ENCODE peak calls at places on chromosomes 13 and 19, in eight cellular contexts. V is NCI-H2081; B is activated T-cell treated with anti-CD3 and anti-CD28 coated beads for 1 hour; C is activated CD4-positive, alpha-beta T cell treated with anti-CD3 and anti-CD28 coated beads for 4 hours; X is germinal center; J is NCI-H2171 treated with DMSO at 0.1 percent for 48 hours; Y is foreskin fibroblast; S is posterior cingulate gyrus. D is an unnamed sample.

GRCh38 chr13:69793803-69794453 is 313.7 kb upstream of the ATXN8OS start:
- DNase-seq in X (no peak), V (no peak), S (no peak), Y (no peak), J (no peak), C (no peak), B (no peak), D (no peak)

GRCh38 chr13:113558461-113558860 is 26.1 kb upstream of the TFDP1 start:
- DNase-seq in X (no peak), S (no peak), V (no peak), J (no peak), C (no peak), B (no peak), Y (no peak), D (no peak)

GRCh38 chr19:47036233-47036651 is 12.2 kb downstream of the TMEM160 start:
- DNase-seq in C (no peak), J (peak; percentile 80), V (peak; percentile 18), Y (peak; percentile 14), X (no peak), S (no peak), B (no peak), D (no peak)

GRCh38 chr19:40603071-40603718 is 2.0 kb downstream of the LTBP4 start:
- DNase-seq in Y (no peak), J (peak; percentile 46), C (no peak), V (no peak), S (no peak), X (no peak), B (no peak), D (no peak)

GRCh38 chr13:104314926-104315535 is 1248.8 kb upstream of the SLC10A2 start:
- DNase-seq in V (no peak), J (no peak), X (no peak), C (no peak), Y (peak; percentile 0), S (no peak), B (no peak), D (no peak)

GRCh38 chr19:53908106-53908932 is 759 bp upstream of the CACNG7 start:
- DNase-seq in X (peak; percentile 65), Y (peak; percentile 51), C (peak; percentile 35), V (no peak), S (peak; percentile 91), B (peak; percentile 21), J (peak; percentile 6), D (peak; percentile 81)

GRCh38 chr13:109704771-109705628 is 81.4 kb downstream of the IRS2 start:
- DNase-seq in V (peak; percentile 29), S (no peak), Y (no peak), J (peak; percentile 19), C (no peak), X (no peak), B (no peak), D (no peak)

GRCh38 chr19:33384983-33385382 is 11.5 kb downstream of the CEBPG start:
- DNase-seq in X (no peak), S (no peak), V (no peak), B (no peak), J (no peak), C (no peak), Y (no peak), D (no peak)

GRCh38 chr19:49098795-49099194 is 13.5 kb downstream of the SNRNP70 start:
- DNase-seq in S (no peak), B (no peak), C (no peak), X (no peak), V (no peak), Y (no peak), J (no peak), D (no peak)

GRCh38 chr19:31496076-31496475 is 146.8 kb upstream of the TSHZ3 start:
- DNase-seq in C (no peak), V (no peak), S (no peak), B (no peak), Y (no peak), X (no peak), J (no peak), D (no peak)

GRCh38 chr19:16605552-16605951 is 22.5 kb downstream of the MED26 start:
- DNase-seq in V (no peak), C (no peak), S (no peak), J (peak; percentile 24), X (no peak), B (no peak), Y (no peak), D (no peak)

GRCh38 chr13:100560498-100561215 is 27.9 kb downstream of the GGACT start:
- DNase-seq in S (peak; percentile 56), B (no peak), X (no peak), Y (no peak), C (no peak), V (no peak), J (no peak), D (no peak)

GRCh38 chr13:31377946-31378345 is 178.2 kb downstream of the B3GLCT start:
- DNase-seq in C (no peak), X (peak; percentile 79), S (no peak), Y (no peak), V (no peak), B (no peak), J (no peak), D (no peak)

GRCh38 chr13:45451282-45451681 is 13.5 kb upstream of the COG3 start:
- DNase-seq in V (no peak), S (no peak), J (no peak), C (no peak), X (no peak), Y (no peak), B (no peak), D (no peak)

GRCh38 chr13:69324109-69324886 is 783.3 kb upstream of the ATXN8OS start:
- DNase-seq in S (no peak), V (peak; percentile 22), B (no peak), Y (no peak), J (peak; percentile 73), X (no peak), C (no peak), D (no peak)

GRCh38 chr19:31149306-31149975 is 199.8 kb downstream of the TSHZ3 start:
- DNase-seq in B (no peak), X (no peak), Y (no peak), S (no peak), V (no peak), J (peak; percentile 48), C (no peak), D (no peak)

GRCh38 chr13:29847501-29847983 is 2.9 kb downstream of the UBL3 start:
- DNase-seq in Y (peak; percentile 38), X (no peak), J (no peak), V (no peak), B (no peak), C (no peak), S (peak; percentile 25), D (peak; percentile 20)

GRCh38 chr19:15304140-15304705 is 28.1 kb downstream of the BRD4 start:
- DNase-seq in C (no peak), X (no peak), S (no peak), Y (no peak), B (no peak), J (no peak), V (peak; percentile 8), D (no peak)

GRCh38 chr13:47553329-47553977 is 447.6 kb downstream of the SUCLA2 start:
- DNase-seq in S (no peak), C (no peak), X (no peak), V (no peak), J (no peak), Y (no peak), B (no peak), D (no peak)

GRCh38 chr19:29841209-29841558 is 29.4 kb downstream of the CCNE1 start:
- DNase-seq in X (no peak), Y (peak; percentile 9), B (no peak), J (no peak), V (no peak), S (no peak), C (no peak), D (no peak)

GRCh38 chr13:66665991-66666390 is 564.1 kb downstream of the PCDH9 start:
- DNase-seq in S (peak; percentile 53), J (peak; percentile 63), V (no peak), Y (peak; percentile 87), C (no peak), X (no peak), B (no peak), D (peak; percentile 54)

GRCh38 chr13:26133851-26134250 is 82.0 kb upstream of the SHISA2 start:
- DNase-seq in V (no peak), C (no peak), J (no peak), Y (no peak), X (no peak), B (no peak), S (no peak), D (no peak)

GRCh38 chr19:49430678-49431329 is 5.6 kb downstream of the GFY start:
- DNase-seq in C (no peak), B (no peak), X (no peak), Y (no peak), V (no peak), J (no peak), S (no peak), D (no peak)

D was measured in AG08396.